ENCODE peak calls at places on chromosomes 2 and 18, in six cellular contexts. One of them, this sample, is unnamed.

GRCh38 chr2:224875870-224876269 is 159.7 kb upstream of the CCDC195 start:
- DNase-seq in K562: no peak
- DNase-seq in A549: no peak
- DNase-seq in SK-N-SH: no peak
- DNase-seq in GM12878: no peak
- DNase-seq in IMR-90: no peak
- DNase-seq in this sample: no peak

GRCh38 chr2:31337860-31338259 is 76.7 kb downstream of the XDH start:
- DNase-seq in K562: no peak
- DNase-seq in A549: no peak
- DNase-seq in SK-N-SH: no peak
- DNase-seq in GM12878: no peak
- DNase-seq in IMR-90: peak
- DNase-seq in this sample: no peak

GRCh38 chr2:233919938-233920337 is 2.8 kb downstream of the TRPM8 start:
- DNase-seq in K562: no peak
- DNase-seq in A549: no peak
- DNase-seq in SK-N-SH: no peak
- DNase-seq in GM12878: no peak
- DNase-seq in IMR-90: peak
- DNase-seq in this sample: no peak

GRCh38 chr2:74908763-74909444 is 49.5 kb upstream of the POLE4 start:
- DNase-seq in K562: no peak
- DNase-seq in A549: no peak
- DNase-seq in SK-N-SH: peak
- DNase-seq in GM12878: no peak
- DNase-seq in IMR-90: no peak
- DNase-seq in this sample: peak

GRCh38 chr2:240568678-240569522 is 616 bp downstream of the RNPEPL1 start:
- DNase-seq in K562: peak
- DNase-seq in A549: no peak
- DNase-seq in SK-N-SH: peak
- DNase-seq in GM12878: no peak
- DNase-seq in IMR-90: peak
- DNase-seq in this sample: no peak

GRCh38 chr18:36529747-36530146 is 232.2 kb downstream of the FHOD3 start:
- DNase-seq in K562: no peak
- DNase-seq in A549: no peak
- DNase-seq in SK-N-SH: no peak
- DNase-seq in GM12878: no peak
- DNase-seq in IMR-90: no peak
- DNase-seq in this sample: no peak

GRCh38 chr18:61870151-61870550 is 22.7 kb downstream of the RNF152 start:
- DNase-seq in K562: no peak
- DNase-seq in A549: no peak
- DNase-seq in SK-N-SH: peak
- DNase-seq in GM12878: no peak
- DNase-seq in IMR-90: peak
- DNase-seq in this sample: no peak

GRCh38 chr2:162768646-162769045 is 69.9 kb downstream of the KCNH7 start:
- DNase-seq in K562: no peak
- DNase-seq in A549: no peak
- DNase-seq in SK-N-SH: no peak
- DNase-seq in GM12878: no peak
- DNase-seq in IMR-90: no peak
- DNase-seq in this sample: no peak

GRCh38 chr2:117775820-117776219 is 38.7 kb upstream of the DDX18 start:
- DNase-seq in K562: no peak
- DNase-seq in A549: no peak
- DNase-seq in SK-N-SH: no peak
- DNase-seq in GM12878: no peak
- DNase-seq in IMR-90: no peak
- DNase-seq in this sample: no peak

GRCh38 chr2:210233487-210233886 is 8.2 kb upstream of the ACADL start:
- DNase-seq in K562: no peak
- DNase-seq in A549: no peak
- DNase-seq in SK-N-SH: no peak
- DNase-seq in GM12878: no peak
- DNase-seq in IMR-90: no peak
- DNase-seq in this sample: no peak

GRCh38 chr2:209536363-209536762 is 112.5 kb downstream of the MAP2 start:
- DNase-seq in K562: no peak
- DNase-seq in A549: no peak
- DNase-seq in SK-N-SH: no peak
- DNase-seq in GM12878: no peak
- DNase-seq in IMR-90: no peak
- DNase-seq in this sample: no peak

GRCh38 chr2:70888925-70889715 is 46.6 kb upstream of the ATP6V1B1 start:
- DNase-seq in K562: no peak
- DNase-seq in A549: no peak
- DNase-seq in SK-N-SH: no peak
- DNase-seq in GM12878: no peak
- DNase-seq in IMR-90: no peak
- DNase-seq in this sample: no peak
- TF ChIP-seq SMC3 in K562: no peak
- TF ChIP-seq SMC3 in A549: no peak
- TF ChIP-seq SMC3 in SK-N-SH: no peak
- TF ChIP-seq SMC3 in GM12878: no peak
- TF ChIP-seq SMC3 in IMR-90: no peak
- TF ChIP-seq SMC3 in this sample: no peak

DNA sequence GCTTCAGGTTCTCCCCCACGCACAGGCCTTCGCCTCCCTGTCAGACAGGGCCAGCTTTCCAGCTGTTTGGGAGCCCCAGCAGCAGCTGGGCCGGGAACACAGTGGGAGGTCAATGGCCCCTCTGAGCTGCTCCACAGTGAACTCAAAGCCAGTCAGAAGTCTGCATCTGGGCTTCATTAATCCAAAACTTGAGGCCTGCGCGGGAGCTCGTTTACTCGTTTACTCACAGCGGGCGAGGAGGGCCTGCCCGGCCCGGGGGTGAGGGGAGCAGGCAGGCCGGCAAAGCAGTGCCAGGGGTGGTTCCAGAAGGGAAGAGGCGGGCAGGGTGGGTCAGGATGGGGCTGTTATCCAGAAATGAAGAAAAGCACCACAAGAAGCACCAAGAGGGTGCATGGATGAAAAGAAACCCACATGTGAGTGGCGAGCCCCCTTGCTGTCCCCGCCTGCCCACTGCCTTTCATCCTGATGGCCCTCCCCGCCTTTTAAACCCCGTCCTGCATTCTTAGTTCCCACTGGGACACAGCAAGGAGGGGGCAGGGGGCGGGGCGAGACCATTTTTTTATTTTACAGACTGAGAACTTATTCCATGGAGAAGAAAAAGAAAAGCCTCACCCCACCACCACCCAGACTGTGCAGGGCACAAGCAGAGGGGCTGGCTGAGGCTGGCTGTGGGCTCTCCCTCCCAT is 37.0 kb upstream of the SEMA4C start:
- DNase-seq in K562: no peak
- DNase-seq in A549: no peak
- DNase-seq in SK-N-SH: peak
- DNase-seq in GM12878: no peak
- DNase-seq in IMR-90: no peak
- DNase-seq in this sample: no peak
- TF ChIP-seq SMC3 in K562: no peak
- TF ChIP-seq SMC3 in A549: no peak
- TF ChIP-seq SMC3 in SK-N-SH: no peak
- TF ChIP-seq SMC3 in GM12878: no peak
- TF ChIP-seq SMC3 in IMR-90: no peak
- TF ChIP-seq SMC3 in this sample: no peak

GRCh38 chr2:26846881-26847662 is 860 bp upstream of the DPYSL5 start:
- DNase-seq in K562: no peak
- DNase-seq in A549: no peak
- DNase-seq in SK-N-SH: no peak
- DNase-seq in GM12878: no peak
- DNase-seq in IMR-90: no peak
- DNase-seq in this sample: no peak
- TF ChIP-seq SMC3 in K562: no peak
- TF ChIP-seq SMC3 in A549: no peak
- TF ChIP-seq SMC3 in SK-N-SH: no peak
- TF ChIP-seq SMC3 in GM12878: no peak
- TF ChIP-seq SMC3 in IMR-90: no peak
- TF ChIP-seq SMC3 in this sample: no peak

GRCh38 chr2:54528311-54528945 is 72.3 kb downstream of the SPTBN1 start:
- DNase-seq in K562: no peak
- DNase-seq in A549: no peak
- DNase-seq in SK-N-SH: no peak
- DNase-seq in GM12878: no peak
- DNase-seq in IMR-90: peak
- DNase-seq in this sample: no peak

GRCh38 chr2:54534625-54535024 is 78.5 kb downstream of the SPTBN1 start:
- DNase-seq in K562: no peak
- DNase-seq in A549: no peak
- DNase-seq in SK-N-SH: no peak
- DNase-seq in GM12878: no peak
- DNase-seq in IMR-90: no peak
- DNase-seq in this sample: no peak

GRCh38 chr2:54534191-54534590 is 78.1 kb downstream of the SPTBN1 start:
- DNase-seq in K562: no peak
- DNase-seq in A549: no peak
- DNase-seq in SK-N-SH: no peak
- DNase-seq in GM12878: no peak
- DNase-seq in IMR-90: no peak
- DNase-seq in this sample: no peak

GRCh38 chr2:54529935-54530334 is 73.8 kb downstream of the SPTBN1 start:
- DNase-seq in K562: no peak
- DNase-seq in A549: no peak
- DNase-seq in SK-N-SH: no peak
- DNase-seq in GM12878: no peak
- DNase-seq in IMR-90: no peak
- DNase-seq in this sample: no peak

DNA sequence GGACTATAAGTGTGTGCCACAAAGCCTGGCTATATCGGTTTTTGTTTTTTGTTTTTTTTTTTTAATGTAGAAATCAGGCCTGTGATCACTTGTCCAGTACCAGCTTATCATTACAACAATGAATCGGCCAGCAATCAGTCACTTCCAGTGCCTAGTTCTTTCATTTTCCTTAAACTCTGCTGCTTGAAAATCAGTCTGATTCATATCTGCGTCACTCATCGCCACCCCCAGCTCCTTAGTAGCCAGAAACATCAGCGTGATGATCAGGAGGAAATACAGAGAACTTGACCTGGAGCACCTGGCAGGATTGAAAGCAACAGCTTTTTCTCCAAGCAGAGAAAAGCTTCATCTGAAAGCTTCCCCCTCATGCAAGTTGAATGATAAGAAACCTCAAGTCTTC is 75.4 kb downstream of the SPTBN1 start:
- DNase-seq in K562: no peak
- DNase-seq in A549: peak
- DNase-seq in SK-N-SH: no peak
- DNase-seq in GM12878: no peak
- DNase-seq in IMR-90: peak
- DNase-seq in this sample: no peak
- TF ChIP-seq SMC3 in K562: no peak
- TF ChIP-seq SMC3 in A549: peak
- TF ChIP-seq SMC3 in SK-N-SH: no peak
- TF ChIP-seq SMC3 in GM12878: no peak
- TF ChIP-seq SMC3 in IMR-90: no peak
- TF ChIP-seq SMC3 in this sample: no peak

GRCh38 chr2:71749671-71750101 is 296.3 kb downstream of the DYSF start:
- DNase-seq in K562: no peak
- DNase-seq in A549: no peak
- DNase-seq in SK-N-SH: no peak
- DNase-seq in GM12878: no peak
- DNase-seq in IMR-90: peak
- DNase-seq in this sample: no peak
- TF ChIP-seq SMC3 in K562: no peak
- TF ChIP-seq SMC3 in A549: no peak
- TF ChIP-seq SMC3 in SK-N-SH: no peak
- TF ChIP-seq SMC3 in GM12878: no peak
- TF ChIP-seq SMC3 in IMR-90: no peak
- TF ChIP-seq SMC3 in this sample: no peak

DNA sequence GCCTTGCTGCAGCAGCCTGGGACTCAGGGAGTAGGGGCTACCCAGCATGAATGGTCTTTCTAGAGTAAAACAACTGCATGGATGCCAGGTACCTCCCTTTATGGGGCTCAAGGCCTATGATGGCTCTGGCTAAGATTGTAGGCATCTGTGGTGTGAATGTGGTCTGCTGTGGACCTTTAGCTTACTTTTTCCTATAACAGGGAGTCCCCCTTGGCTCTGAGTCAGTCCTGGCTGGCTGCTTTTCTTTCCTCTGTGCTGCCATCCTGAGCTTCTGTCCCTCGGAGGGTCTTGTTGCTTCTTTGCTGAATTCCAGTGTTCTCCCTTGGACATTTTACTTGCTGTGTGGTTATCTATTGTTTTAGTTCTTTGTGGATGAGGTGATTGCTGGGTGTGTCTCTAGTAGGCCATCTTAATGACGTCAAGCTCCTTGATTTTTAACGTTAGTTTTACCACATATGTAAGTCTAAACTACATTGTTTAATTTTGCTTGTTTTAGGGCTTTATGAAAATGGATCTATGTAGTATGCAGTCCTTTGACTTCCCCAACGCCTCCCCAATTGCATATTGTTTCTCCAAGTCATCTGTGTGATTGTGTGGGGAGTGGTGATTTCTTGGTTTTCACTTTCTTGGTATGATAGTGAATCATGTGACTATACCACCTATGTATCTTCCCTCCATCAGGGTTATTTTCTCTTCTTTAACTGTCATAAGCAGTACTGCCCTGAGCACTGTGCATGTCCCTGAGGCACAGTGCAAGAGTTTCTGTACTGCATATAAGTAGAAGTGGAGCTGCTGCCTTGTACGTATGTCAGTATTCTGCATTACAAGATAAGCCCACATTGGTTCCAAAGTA is 92.4 kb downstream of the NCK2 start:
- DNase-seq in K562: no peak
- DNase-seq in A549: no peak
- DNase-seq in SK-N-SH: no peak
- DNase-seq in GM12878: no peak
- DNase-seq in IMR-90: no peak
- DNase-seq in this sample: no peak
- TF ChIP-seq SMC3 in K562: no peak
- TF ChIP-seq SMC3 in A549: no peak
- TF ChIP-seq SMC3 in SK-N-SH: no peak
- TF ChIP-seq SMC3 in GM12878: no peak
- TF ChIP-seq SMC3 in IMR-90: no peak
- TF ChIP-seq SMC3 in this sample: no peak

GRCh38 chr2:145764631-145765030 is 1244.7 kb upstream of the ZEB2 start:
- DNase-seq in K562: no peak
- DNase-seq in A549: no peak
- DNase-seq in SK-N-SH: no peak
- DNase-seq in GM12878: no peak
- DNase-seq in IMR-90: no peak
- DNase-seq in this sample: no peak
- TF ChIP-seq SMC3 in K562: no peak
- TF ChIP-seq SMC3 in A549: no peak
- TF ChIP-seq SMC3 in SK-N-SH: no peak
- TF ChIP-seq SMC3 in GM12878: no peak
- TF ChIP-seq SMC3 in IMR-90: no peak
- TF ChIP-seq SMC3 in this sample: no peak